ENCODE peak calls at places on chromosomes 12 and 14, in four cellular contexts. O, J, Z and S are unnamed samples.

GRCh38 chr12:45050751-45051489 is at the start of gene DBX2:
- DNase-seq in O (peak), J (no peak), Z (no peak), S (peak)

GRCh38 chr14:21768116-21768874 is 94.7 kb upstream of the OR4E1 start:
- DNase-seq in O (no peak), J (no peak), Z (no peak), S (peak)

GRCh38 chr14:79831198-79831890 is 380.0 kb downstream of the DIO2 start:
- DNase-seq in O (no peak), J (no peak), Z (no peak), S (no peak)

GRCh38 chr12:128852885-128853284 is 393 bp upstream of the GLT1D1 start:
- DNase-seq in O (no peak), J (no peak), Z (no peak), S (no peak)

GRCh38 chr14:73025544-73025943 is 1.4 kb downstream of the ZFYVE1 start:
- DNase-seq in O (no peak), J (no peak), Z (no peak), S (no peak)

GRCh38 chr12:47218191-47218654 is 138.5 kb upstream of the AMIGO2 start:
- DNase-seq in O (no peak), J (no peak), Z (no peak), S (no peak)

GRCh38 chr12:57169046-57169795 is 21.8 kb upstream of the LRP1-AS start:
- DNase-seq in O (no peak), J (no peak), Z (no peak), S (no peak)

GRCh38 chr12:32270818-32271710 is 128.3 kb upstream of the FGD4 start:
- DNase-seq in O (peak), J (no peak), Z (no peak), S (peak)

GRCh38 chr12:48414046-48414445 is 58.3 kb upstream of the ANP32D start:
- DNase-seq in O (no peak), J (no peak), Z (no peak), S (no peak)

GRCh38 chr14:102922490-102923200 is at the start of gene AMN:
- DNase-seq in O (no peak), J (peak), Z (peak), S (peak)

GRCh38 chr14:69261761-69262331 is 1.9 kb downstream of the GALNT16 start:
- DNase-seq in O (peak), J (peak), Z (no peak), S (peak)

GRCh38 chr14:36661506-36662257 is at the start of gene PAX9:
- DNase-seq in O (peak), J (peak), Z (peak), S (peak)